ENCODE peak calls at places on chromosomes 16 and 17, in five cellular contexts. Q is neural progenitor cell, H is mesothelial cell of epicardium, T is epithelial cell of esophagus, K is omental fat pad. O is an unnamed sample.

GRCh38 chr17:47013341-47013740 is 34.3 kb upstream of the RPRML start:
- DNase-seq in Q (no peak), H (no peak), T (no peak), K (no peak), O (no peak)

GRCh38 chr17:81890447-81891302 is 711 bp downstream of the ALYREF start:
- DNase-seq in Q (peak), H (no peak), T (no peak), K (no peak), O (peak)

GRCh38 chr17:68456529-68457167 is 648 bp downstream of the WIPI1 start:
- DNase-seq in Q (peak), H (peak), T (peak), K (peak), O (peak)

GRCh38 chr17:39920218-39921210 is 2.1 kb upstream of the GSDMB start:
- DNase-seq in Q (no peak), H (no peak), T (no peak), K (no peak), O (peak)

GRCh38 chr16:88534731-88535141 is 35.5 kb upstream of the ZC3H18 start:
- DNase-seq in Q (peak), H (no peak), T (peak), K (no peak), O (peak)

GRCh38 chr17:50264263-50265113 is 9.8 kb upstream of the TMEM92 start:
- DNase-seq in Q (peak), H (peak), T (no peak), K (no peak), O (peak)

GRCh38 chr16:57609541-57610401 is 18.7 kb upstream of the ADGRG1 start:
- DNase-seq in Q (no peak), H (peak), T (peak), K (no peak), O (no peak)

GRCh38 chr17:38600906-38601305 is 4.8 kb downstream of the SRCIN1 start:
- DNase-seq in Q (peak), H (no peak), T (peak), K (no peak), O (no peak)

GRCh38 chr16:81997738-81998137 is 13.5 kb downstream of the SDR42E1 start:
- DNase-seq in Q (no peak), H (no peak), T (peak), K (no peak), O (no peak)

GRCh38 chr16:4184038-4184702 is 57.7 kb downstream of the SRL start:
- DNase-seq in Q (peak), H (peak), T (no peak), K (no peak), O (no peak)

GRCh38 chr16:80674884-80675283 is 129.5 kb downstream of the CDYL2 start:
- DNase-seq in Q (no peak), H (no peak), T (no peak), K (no peak), O (no peak)

GRCh38 chr16:84699712-84700517 is at the start of gene USP10:
- DNase-seq in Q (peak), H (peak), T (peak), K (peak), O (peak)

GRCh38 chr17:40536731-40537171 is 28.5 kb downstream of the CCR7 start:
- DNase-seq in Q (no peak), H (no peak), T (peak), K (no peak), O (no peak)

GRCh38 chr16:81855552-81856153 is 76.6 kb downstream of the PLCG2 start:
- DNase-seq in Q (no peak), H (no peak), T (no peak), K (no peak), O (no peak)

GRCh38 chr17:41785876-41786226 is 660 bp downstream of the JUP start:
- DNase-seq in Q (peak), H (no peak), T (peak), K (no peak), O (no peak)

GRCh38 chr17:72502940-72503341 is 382.1 kb downstream of the SOX9 start:
- DNase-seq in Q (no peak), H (no peak), T (peak), K (no peak), O (no peak)

GRCh38 chr16:67842509-67843342 is 606 bp downstream of the THAP11 start:
- DNase-seq in Q (peak), H (peak), T (peak), K (no peak), O (peak)

GRCh38 chr16:22092143-22092933 is at the start of gene VWA3A:
- DNase-seq in Q (peak), H (peak), T (peak), K (no peak), O (peak)

GRCh38 chr16:23324727-23325126 is 22.6 kb downstream of the SCNN1B start:
- DNase-seq in Q (no peak), H (no peak), T (no peak), K (no peak), O (no peak)

GRCh38 chr17:67922503-67922902 is 73.8 kb downstream of the C17orf58 start:
- DNase-seq in Q (no peak), H (no peak), T (no peak), K (no peak), O (no peak)

GRCh38 chr17:77507116-77507885 is 366.5 kb downstream of the SEC14L1 start:
- DNase-seq in Q (peak), H (no peak), T (peak), K (no peak), O (no peak)

GRCh38 chr17:67059372-67059771 is 15.0 kb downstream of the CACNG1 start:
- DNase-seq in Q (no peak), H (no peak), T (no peak), K (no peak), O (no peak)

GRCh38 chr16:524274-525011 is 3.1 kb upstream of the CAPN15 start:
- DNase-seq in Q (no peak), H (no peak), T (no peak), K (no peak), O (no peak)

GRCh38 chr17:39144414-39144813 is 7.0 kb downstream of the PLXDC1 start:
- DNase-seq in Q (no peak), H (peak), T (peak), K (peak), O (no peak)

GRCh38 chr16:3646348-3646920 is 8.1 kb upstream of the DNASE1 start:
- DNase-seq in Q (no peak), H (peak), T (peak), K (no peak), O (no peak)

GRCh38 chr17:17824780-17825614 is 11.8 kb downstream of the SREBF1 start:
- DNase-seq in Q (peak), H (no peak), T (no peak), K (no peak), O (no peak)

GRCh38 chr17:64940055-64940454 is 20.8 kb upstream of the LRRC37A3 start:
- DNase-seq in Q (no peak), H (no peak), T (peak), K (no peak), O (no peak)

GRCh38 chr17:83183951-83184506 is 104.6 kb downstream of the METRNL start:
- DNase-seq in Q (no peak), H (peak), T (no peak), K (no peak), O (peak)

GRCh38 chr17:42574463-42574862 is 3.1 kb downstream of the PSMC3IP start:
- DNase-seq in Q (no peak), H (no peak), T (no peak), K (no peak), O (no peak)

GRCh38 chr17:5705081-5705875 is 121.0 kb upstream of the NLRP1 start:
- DNase-seq in Q (peak), H (peak), T (no peak), K (no peak), O (peak)

GRCh38 chr16:87472935-87473334 is 19.9 kb downstream of the ZCCHC14 start:
- DNase-seq in Q (no peak), H (no peak), T (no peak), K (no peak), O (no peak)

GRCh38 chr16:58160855-58161254 is 31.7 kb upstream of the CFAP20 start:
- DNase-seq in Q (no peak), H (no peak), T (no peak), K (no peak), O (no peak)

GRCh38 chr16:72355561-72355960 is 183.6 kb upstream of the PMFBP1 start:
- DNase-seq in Q (no peak), H (no peak), T (no peak), K (no peak), O (no peak)

GRCh38 chr17:59362811-59363205 is 31.4 kb downstream of the YPEL2 start:
- DNase-seq in Q (no peak), H (no peak), T (no peak), K (no peak), O (no peak)

GRCh38 chr16:8924214-8924613 is 39.5 kb downstream of the USP7 start:
- DNase-seq in Q (no peak), H (no peak), T (no peak), K (no peak), O (no peak)

GRCh38 chr17:49365667-49366066 is 3.6 kb upstream of the ZNF652 start:
- DNase-seq in Q (peak), H (no peak), T (peak), K (no peak), O (no peak)

GRCh38 chr16:1526608-1527555 is 6.6 kb upstream of the TMEM204 start:
- DNase-seq in Q (no peak), H (no peak), T (no peak), K (no peak), O (no peak)

GRCh38 chr17:55641559-55642160 is 81.0 kb downstream of the TMEM100 start:
- DNase-seq in Q (peak), H (peak), T (peak), K (peak), O (peak)
- TF ChIP-seq CTCF in Q (peak), H (peak), T (peak), K (peak), O (peak)

DNA sequence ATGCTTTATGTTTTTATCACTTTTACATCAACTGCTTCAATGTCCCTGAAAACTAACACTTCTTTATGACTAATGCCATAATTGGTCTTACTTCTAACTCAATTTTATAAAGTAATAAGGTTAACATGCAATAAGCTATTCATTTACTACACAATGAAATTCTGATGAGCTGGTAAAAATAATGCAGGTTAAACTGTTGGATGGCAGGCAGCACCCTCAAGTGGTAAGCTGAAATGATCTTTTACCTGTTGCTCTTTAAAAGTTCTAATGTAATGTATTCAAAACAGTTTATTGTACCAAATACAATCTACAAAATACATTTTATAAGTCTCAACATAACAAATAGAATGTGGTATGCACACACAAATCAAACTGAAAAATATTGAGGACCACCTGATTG is 1280.3 kb downstream of the CDH8 start:
- DNase-seq in Q (no peak), H (no peak), T (peak), K (no peak), O (no peak)
- TF ChIP-seq CTCF in Q (peak), H (no peak), T (peak), K (no peak), O (no peak)

DNA sequence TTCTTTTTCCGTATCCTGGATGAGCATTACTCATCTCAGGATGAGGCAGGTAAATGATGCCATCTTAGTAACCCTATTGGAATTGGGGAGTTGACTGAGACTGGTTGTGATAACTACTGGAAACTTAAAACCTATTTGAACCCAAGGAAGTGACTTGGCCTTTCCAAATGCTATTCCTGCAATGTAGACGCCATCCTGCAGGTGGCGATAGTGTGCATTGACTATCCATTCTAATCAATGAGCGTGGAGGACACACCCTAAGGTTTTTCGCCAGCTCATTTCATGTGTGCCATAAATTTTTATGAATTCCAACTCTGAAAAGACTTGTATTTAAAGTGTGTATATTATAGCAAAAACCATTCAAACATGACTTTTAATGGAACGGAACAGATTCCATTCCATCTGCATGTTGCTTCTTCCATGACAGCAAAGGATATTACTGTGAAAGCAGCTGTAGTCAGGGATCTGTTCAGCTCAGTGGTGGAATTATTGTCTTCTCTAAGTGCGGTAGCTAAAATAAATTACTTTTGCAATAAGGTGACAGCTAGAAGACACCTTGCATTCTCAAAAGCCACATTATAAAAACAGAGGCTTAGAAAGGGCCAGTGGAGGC is 55.3 kb downstream of the SYT17 start:
- DNase-seq in Q (peak), H (no peak), T (no peak), K (no peak), O (peak)
- TF ChIP-seq CTCF in Q (peak), H (peak), T (peak), K (no peak), O (peak)

GRCh38 chr16:12804395-12804794 is 708 bp upstream of the CPPED1 start:
- DNase-seq in Q (no peak), H (no peak), T (no peak), K (no peak), O (no peak)
- TF ChIP-seq CTCF in Q (no peak), H (no peak), T (no peak), K (no peak), O (no peak)

O was measured in nephron progenitor cell.